ENCODE peak calls at places on chromosomes 2 and 18, in five cellular contexts. R is activated naive CD4-positive, alpha-beta T cell treated with anti-CD3 and anti-CD28 coated beads, Interleukin-2, amount 50 U/mL, for 72 hours; G is myocyte; Z is GM12892; B is HEK293T. J is an unnamed sample.

GRCh38 chr18:13584826-13585225 is 141.5 kb downstream of the FAM210A start:
- DNase-seq in R (no peak), G (no peak), Z (no peak), B (no peak), J (no peak)

GRCh38 chr18:8229040-8229439 is 380.2 kb upstream of the RAB12 start:
- DNase-seq in R (no peak), G (no peak), Z (no peak), B (no peak), J (no peak)

GRCh38 chr2:43609304-43609883 is 13.6 kb upstream of the THADA start:
- DNase-seq in R (peak; percentile 41), G (peak; percentile 66), Z (no peak), B (peak; percentile 60), J (peak; percentile 52)

GRCh38 chr18:42306208-42306980 is 351.4 kb downstream of the PIK3C3 start:
- DNase-seq in R (no peak), G (no peak), Z (no peak), B (no peak), J (no peak)

GRCh38 chr2:171226471-171226870 is 65.8 kb upstream of the TLK1 start:
- DNase-seq in R (no peak), G (no peak), Z (no peak), B (no peak), J (no peak)

GRCh38 chr2:240902615-240903041 is 3.5 kb upstream of the CROCC2 start:
- DNase-seq in R (no peak), G (no peak), Z (no peak), B (no peak), J (no peak)

GRCh38 chr18:7174359-7175107 is 56.4 kb upstream of the LRRC30 start:
- DNase-seq in R (no peak), G (peak; percentile 39), Z (no peak), B (no peak), J (peak; percentile 36)

GRCh38 chr18:12946549-12947354 is 1.1 kb upstream of the SEH1L start:
- DNase-seq in R (no peak), G (peak; percentile 78), Z (no peak), B (no peak), J (peak; percentile 56)

GRCh38 chr18:43383031-43383430 is 105.7 kb upstream of the SYT4 start:
- DNase-seq in R (no peak), G (no peak), Z (no peak), B (no peak), J (no peak)

GRCh38 chr2:63544017-63544627 is 44.2 kb downstream of the WDPCP start:
- DNase-seq in R (no peak), G (peak; percentile 14), Z (no peak), B (no peak), J (peak; percentile 52)

J was measured in SJCRH30.